ENCODE peak calls at places on chromosome 19, in six cellular contexts. One of them, this sample, is unnamed.

GRCh38 chr19:14175351-14175792 is 30.6 kb downstream of the ADGRL1 start:
- DNase-seq in Caco-2: no peak
- DNase-seq in left lung: no peak
- DNase-seq in astrocyte: no peak
- DNase-seq in trophoblast cell: no peak
- DNase-seq in HFF-Myc: no peak
- DNase-seq in this sample: no peak

GRCh38 chr19:39631178-39631577 is 24.5 kb upstream of the LGALS16 start:
- DNase-seq in HFF-Myc: no peak
- DNase-seq in trophoblast cell: peak
- DNase-seq in astrocyte: no peak
- DNase-seq in Caco-2: peak
- DNase-seq in left lung: no peak
- DNase-seq in this sample: no peak

GRCh38 chr19:38514812-38515633 is 81.5 kb downstream of the RYR1 start:
- DNase-seq in HFF-Myc: peak
- DNase-seq in trophoblast cell: peak
- DNase-seq in astrocyte: peak
- DNase-seq in left lung: peak
- DNase-seq in Caco-2: peak
- DNase-seq in this sample: peak

GRCh38 chr19:48818234-48818823 is 7.5 kb upstream of the BCAT2 start:
- DNase-seq in Caco-2: no peak
- DNase-seq in HFF-Myc: no peak
- DNase-seq in astrocyte: no peak
- DNase-seq in left lung: no peak
- DNase-seq in trophoblast cell: no peak
- DNase-seq in this sample: no peak

GRCh38 chr19:35516310-35516709 is 2.9 kb upstream of the DMKN start:
- DNase-seq in left lung: no peak
- DNase-seq in astrocyte: no peak
- DNase-seq in HFF-Myc: no peak
- DNase-seq in trophoblast cell: no peak
- DNase-seq in Caco-2: no peak
- DNase-seq in this sample: no peak

GRCh38 chr19:41998246-41999020 is 4.4 kb upstream of the ATP1A3 start:
- DNase-seq in Caco-2: no peak
- DNase-seq in trophoblast cell: no peak
- DNase-seq in left lung: peak
- DNase-seq in astrocyte: no peak
- DNase-seq in HFF-Myc: no peak
- DNase-seq in this sample: no peak

GRCh38 chr19:51971624-51972023 is 15.0 kb downstream of the ZNF350 start:
- DNase-seq in astrocyte: peak
- DNase-seq in Caco-2: no peak
- DNase-seq in trophoblast cell: no peak
- DNase-seq in HFF-Myc: no peak
- DNase-seq in left lung: no peak
- DNase-seq in this sample: no peak

GRCh38 chr19:16325671-16326400 is 1.2 kb downstream of the KLF2 start:
- DNase-seq in trophoblast cell: no peak
- DNase-seq in HFF-Myc: no peak
- DNase-seq in astrocyte: no peak
- DNase-seq in Caco-2: no peak
- DNase-seq in left lung: peak
- DNase-seq in this sample: peak

GRCh38 chr19:31974290-31974689 is 371.1 kb upstream of the ZNF507 start:
- DNase-seq in astrocyte: no peak
- DNase-seq in trophoblast cell: no peak
- DNase-seq in Caco-2: no peak
- DNase-seq in HFF-Myc: no peak
- DNase-seq in left lung: no peak
- DNase-seq in this sample: no peak

GRCh38 chr19:55579766-55580621 is 654 bp downstream of the ZNF579 start:
- DNase-seq in Caco-2: no peak
- DNase-seq in trophoblast cell: no peak
- DNase-seq in left lung: no peak
- DNase-seq in astrocyte: no peak
- DNase-seq in HFF-Myc: no peak
- DNase-seq in this sample: peak

GRCh38 chr19:47512183-47512947 is 2.5 kb downstream of the NAPA start:
- DNase-seq in left lung: no peak
- DNase-seq in astrocyte: no peak
- DNase-seq in Caco-2: peak
- DNase-seq in HFF-Myc: no peak
- DNase-seq in trophoblast cell: no peak
- DNase-seq in this sample: no peak

GRCh38 chr19:345320-345879 is 804 bp upstream of the MIER2 start:
- DNase-seq in trophoblast cell: no peak
- DNase-seq in astrocyte: no peak
- DNase-seq in left lung: no peak
- DNase-seq in Caco-2: no peak
- DNase-seq in HFF-Myc: no peak
- DNase-seq in this sample: peak

GRCh38 chr19:34804115-34804514 is 31.1 kb upstream of the ZNF599 start:
- DNase-seq in left lung: no peak
- DNase-seq in Caco-2: no peak
- DNase-seq in trophoblast cell: no peak
- DNase-seq in astrocyte: no peak
- DNase-seq in HFF-Myc: no peak
- DNase-seq in this sample: no peak

GRCh38 chr19:19747357-19748220 is 14.7 kb upstream of the ZNF14 start:
- DNase-seq in astrocyte: no peak
- DNase-seq in trophoblast cell: no peak
- DNase-seq in left lung: peak
- DNase-seq in Caco-2: no peak
- DNase-seq in HFF-Myc: no peak
- DNase-seq in this sample: no peak

GRCh38 chr19:1295169-1296012 is 9.7 kb downstream of the EFNA2 start:
- DNase-seq in trophoblast cell: no peak
- DNase-seq in Caco-2: peak
- DNase-seq in astrocyte: no peak
- DNase-seq in HFF-Myc: no peak
- DNase-seq in left lung: no peak
- DNase-seq in this sample: no peak

GRCh38 chr19:16527971-16528521 is 14.2 kb downstream of the CHERP start:
- DNase-seq in Caco-2: no peak
- DNase-seq in left lung: no peak
- DNase-seq in astrocyte: no peak
- DNase-seq in HFF-Myc: no peak
- DNase-seq in trophoblast cell: no peak
- DNase-seq in this sample: no peak

GRCh38 chr19:30783936-30784335 is 411.8 kb downstream of the ZNF536 start:
- DNase-seq in Caco-2: no peak
- DNase-seq in HFF-Myc: no peak
- DNase-seq in trophoblast cell: no peak
- DNase-seq in astrocyte: no peak
- DNase-seq in left lung: no peak
- DNase-seq in this sample: no peak

GRCh38 chr19:17385878-17386611 is 8.0 kb downstream of the CCDC194 start:
- DNase-seq in astrocyte: no peak
- DNase-seq in Caco-2: peak
- DNase-seq in HFF-Myc: no peak
- DNase-seq in left lung: peak
- DNase-seq in trophoblast cell: peak
- DNase-seq in this sample: peak

GRCh38 chr19:3963458-3964255 is 7.2 kb downstream of the DAPK3 start:
- DNase-seq in astrocyte: no peak
- DNase-seq in HFF-Myc: no peak
- DNase-seq in Caco-2: no peak
- DNase-seq in trophoblast cell: peak
- DNase-seq in left lung: no peak
- DNase-seq in this sample: no peak

GRCh38 chr19:47520343-47520806 is 5.5 kb upstream of the NAPA start:
- DNase-seq in HFF-Myc: no peak
- DNase-seq in trophoblast cell: no peak
- DNase-seq in left lung: no peak
- DNase-seq in astrocyte: no peak
- DNase-seq in Caco-2: no peak
- DNase-seq in this sample: no peak

GRCh38 chr19:40555978-40556689 is 20.5 kb upstream of the SHKBP1 start:
- DNase-seq in astrocyte: no peak
- DNase-seq in left lung: no peak
- DNase-seq in HFF-Myc: no peak
- DNase-seq in trophoblast cell: no peak
- DNase-seq in Caco-2: no peak
- DNase-seq in this sample: no peak

GRCh38 chr19:33408538-33408937 is 35.0 kb downstream of the CEBPG start:
- DNase-seq in trophoblast cell: no peak
- DNase-seq in HFF-Myc: no peak
- DNase-seq in astrocyte: no peak
- DNase-seq in Caco-2: no peak
- DNase-seq in left lung: peak
- DNase-seq in this sample: peak

GRCh38 chr19:50293263-50294004 is 35.7 kb downstream of the KCNC3 start:
- DNase-seq in Caco-2: no peak
- DNase-seq in left lung: no peak
- DNase-seq in astrocyte: no peak
- DNase-seq in HFF-Myc: no peak
- DNase-seq in trophoblast cell: no peak
- DNase-seq in this sample: peak

GRCh38 chr19:50333737-50334617 is 4.8 kb upstream of the KCNC3 start:
- DNase-seq in HFF-Myc: no peak
- DNase-seq in trophoblast cell: peak
- DNase-seq in Caco-2: peak
- DNase-seq in astrocyte: peak
- DNase-seq in left lung: peak
- DNase-seq in this sample: peak

GRCh38 chr19:13872695-13873389 is 4.1 kb upstream of the NANOS3 start:
- DNase-seq in HFF-Myc: no peak
- DNase-seq in left lung: peak
- DNase-seq in astrocyte: no peak
- DNase-seq in Caco-2: no peak
- DNase-seq in trophoblast cell: no peak
- DNase-seq in this sample: no peak

GRCh38 chr19:17244618-17245534 is 843 bp downstream of the NR2F6 start:
- DNase-seq in astrocyte: no peak
- DNase-seq in trophoblast cell: no peak
- DNase-seq in HFF-Myc: no peak
- DNase-seq in Caco-2: no peak
- DNase-seq in left lung: peak
- DNase-seq in this sample: no peak

GRCh38 chr19:40144947-40145748 is 46.1 kb upstream of the MAP3K10 start:
- DNase-seq in left lung: no peak
- DNase-seq in Caco-2: no peak
- DNase-seq in astrocyte: no peak
- DNase-seq in trophoblast cell: no peak
- DNase-seq in HFF-Myc: no peak
- DNase-seq in this sample: no peak

GRCh38 chr19:40403262-40403984 is 9.8 kb downstream of the PRX start:
- DNase-seq in left lung: peak
- DNase-seq in HFF-Myc: peak
- DNase-seq in astrocyte: peak
- DNase-seq in Caco-2: peak
- DNase-seq in trophoblast cell: peak
- DNase-seq in this sample: peak

DNA sequence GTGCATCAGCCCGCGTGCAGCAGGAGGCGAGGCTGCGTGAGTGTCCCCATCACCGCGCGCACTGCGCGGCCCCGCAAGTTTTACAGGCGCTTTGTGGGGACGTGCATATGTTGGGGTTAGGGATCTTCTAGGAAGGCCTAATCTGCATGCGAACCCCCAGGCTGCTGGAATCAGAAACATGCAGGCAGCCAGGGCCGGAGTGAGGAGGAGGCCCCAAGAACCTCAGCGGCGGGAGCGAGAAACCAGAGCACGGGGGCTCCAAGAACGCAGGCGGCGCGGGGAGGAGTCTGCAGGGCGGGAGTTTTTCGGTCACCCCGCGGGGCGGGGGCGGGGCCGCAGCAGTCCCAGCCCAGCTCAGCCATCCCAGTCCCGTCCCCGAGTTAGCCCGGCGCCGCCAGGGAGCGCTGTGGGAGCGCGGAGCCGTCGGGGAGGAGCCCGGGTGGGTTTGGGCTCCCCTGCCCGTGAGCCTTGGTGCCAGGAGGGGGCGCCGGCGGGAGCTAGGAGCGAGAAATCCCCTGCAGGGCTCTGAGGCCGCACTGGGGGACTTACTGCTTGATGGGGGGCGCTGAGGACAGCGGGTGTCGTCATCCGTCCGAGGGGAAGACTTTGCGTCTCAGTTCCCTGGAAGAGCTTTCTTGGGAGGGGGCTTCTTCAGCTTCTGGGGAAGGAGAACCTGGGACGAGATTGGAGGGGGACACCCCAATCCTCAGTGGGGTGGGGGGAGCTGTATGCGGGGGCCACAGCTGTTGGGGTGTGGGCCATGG is 933 bp upstream of the NRTN start:
- DNase-seq in trophoblast cell: peak
- DNase-seq in HFF-Myc: peak
- DNase-seq in Caco-2: peak
- DNase-seq in left lung: peak
- DNase-seq in astrocyte: peak
- DNase-seq in this sample: peak
- H3K4me3 ChIP-seq in trophoblast cell: no peak
- H3K4me3 ChIP-seq in HFF-Myc: peak
- H3K4me3 ChIP-seq in Caco-2: peak
- H3K4me3 ChIP-seq in left lung: no peak
- H3K4me3 ChIP-seq in astrocyte: peak
- H3K4me3 ChIP-seq in this sample: no peak

GRCh38 chr19:10968527-10969081 is 7.8 kb downstream of the SMARCA4 start:
- DNase-seq in astrocyte: no peak
- DNase-seq in trophoblast cell: no peak
- DNase-seq in HFF-Myc: no peak
- DNase-seq in Caco-2: no peak
- DNase-seq in left lung: no peak
- DNase-seq in this sample: no peak
- H3K4me3 ChIP-seq in astrocyte: no peak
- H3K4me3 ChIP-seq in trophoblast cell: no peak
- H3K4me3 ChIP-seq in HFF-Myc: no peak
- H3K4me3 ChIP-seq in Caco-2: no peak
- H3K4me3 ChIP-seq in left lung: no peak
- H3K4me3 ChIP-seq in this sample: no peak

GRCh38 chr19:29305268-29305667 is 92.3 kb upstream of the UQCRFS1 start:
- DNase-seq in astrocyte: no peak
- DNase-seq in left lung: no peak
- DNase-seq in HFF-Myc: no peak
- DNase-seq in trophoblast cell: no peak
- DNase-seq in Caco-2: no peak
- DNase-seq in this sample: no peak
- H3K4me3 ChIP-seq in astrocyte: no peak
- H3K4me3 ChIP-seq in left lung: no peak
- H3K4me3 ChIP-seq in HFF-Myc: no peak
- H3K4me3 ChIP-seq in trophoblast cell: no peak
- H3K4me3 ChIP-seq in Caco-2: no peak
- H3K4me3 ChIP-seq in this sample: no peak

DNA sequence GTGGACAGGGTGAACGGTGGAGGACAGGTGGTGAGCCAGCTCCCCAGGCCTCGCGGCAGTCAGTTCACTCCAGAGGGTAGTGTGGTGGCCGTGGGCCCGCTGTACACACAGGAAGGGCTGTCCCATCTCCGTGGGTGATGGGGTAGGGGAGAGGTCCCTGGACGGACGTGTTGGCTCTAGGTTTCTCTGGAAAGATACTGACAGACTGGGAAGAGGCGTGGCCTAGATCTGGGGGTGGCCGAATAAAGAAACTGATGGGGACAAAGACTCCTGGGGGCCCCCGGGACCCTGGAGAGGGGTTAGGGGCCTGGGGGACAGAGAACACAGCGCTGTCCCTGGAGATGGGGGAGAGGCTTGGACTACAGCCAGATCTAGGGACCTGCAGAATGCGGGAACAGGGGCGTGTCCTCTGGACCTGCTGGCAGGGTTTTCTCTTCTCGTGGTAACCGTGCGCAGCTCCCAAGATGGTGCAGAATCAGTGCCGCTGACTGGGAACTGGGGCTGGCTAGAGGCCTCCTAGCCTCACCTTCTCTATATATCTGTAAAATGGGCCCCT is 4.0 kb upstream of the PRAM1 start:
- DNase-seq in HFF-Myc: no peak
- DNase-seq in trophoblast cell: peak
- DNase-seq in astrocyte: no peak
- DNase-seq in Caco-2: no peak
- DNase-seq in left lung: no peak
- DNase-seq in this sample: no peak
- H3K4me3 ChIP-seq in HFF-Myc: peak
- H3K4me3 ChIP-seq in trophoblast cell: no peak
- H3K4me3 ChIP-seq in astrocyte: peak
- H3K4me3 ChIP-seq in Caco-2: peak
- H3K4me3 ChIP-seq in left lung: peak
- H3K4me3 ChIP-seq in this sample: no peak